ENCODE peak calls at places on chromosomes 6 and 20, in four cellular contexts. L is GM12892, V is GM12891, G is SK-N-SH. I is an unnamed sample.

GRCh38 chr6:148885920-148886845 is 139.4 kb downstream of the UST start:
- DNase-seq in L (no peak), V (no peak), G (no peak), I (no peak)

GRCh38 chr6:105608711-105609374 is 206.0 kb upstream of the PREP start:
- DNase-seq in L (no peak), V (no peak), G (no peak), I (no peak)

GRCh38 chr6:150687508-150687907 is 87.8 kb downstream of the PLEKHG1 start:
- DNase-seq in L (no peak), V (no peak), G (no peak), I (no peak)

GRCh38 chr20:19929749-19930148 is 87.4 kb upstream of the NAA20 start:
- DNase-seq in L (no peak), V (no peak), G (no peak), I (no peak)

GRCh38 chr6:43669922-43670622 is 17.5 kb downstream of the MRPS18A start:
- DNase-seq in L (no peak), V (no peak), G (no peak), I (no peak)

GRCh38 chr6:15299430-15300131 is 53.7 kb downstream of the JARID2 start:
- DNase-seq in L (peak), V (peak), G (no peak), I (peak)

GRCh38 chr6:43798688-43799444 is 28.9 kb downstream of the VEGFA start:
- DNase-seq in L (no peak), V (no peak), G (peak), I (peak)

GRCh38 chr20:32580970-32581838 is 3.9 kb downstream of the NOL4L start:
- DNase-seq in L (no peak), V (no peak), G (peak), I (no peak)

GRCh38 chr6:46015119-46015968 is at the start of gene CLIC5:
- DNase-seq in L (peak), V (peak), G (peak), I (no peak)

GRCh38 chr6:17730078-17730704 is 23.5 kb upstream of the NUP153 start:
- DNase-seq in L (no peak), V (no peak), G (no peak), I (no peak)

GRCh38 chr6:70954750-70955149 is 2.1 kb downstream of the B3GAT2 start:
- DNase-seq in L (no peak), V (no peak), G (no peak), I (no peak)

GRCh38 chr20:51553897-51554504 is 11.5 kb upstream of the NFATC2 start:
- DNase-seq in L (no peak), V (no peak), G (no peak), I (no peak)

GRCh38 chr6:131586544-131586943 is 13.5 kb downstream of the ARG1 start:
- DNase-seq in L (no peak), V (no peak), G (no peak), I (no peak)

GRCh38 chr20:20297752-20298151 is 70.2 kb upstream of the INSM1 start:
- DNase-seq in L (no peak), V (no peak), G (no peak), I (no peak)

DNA sequence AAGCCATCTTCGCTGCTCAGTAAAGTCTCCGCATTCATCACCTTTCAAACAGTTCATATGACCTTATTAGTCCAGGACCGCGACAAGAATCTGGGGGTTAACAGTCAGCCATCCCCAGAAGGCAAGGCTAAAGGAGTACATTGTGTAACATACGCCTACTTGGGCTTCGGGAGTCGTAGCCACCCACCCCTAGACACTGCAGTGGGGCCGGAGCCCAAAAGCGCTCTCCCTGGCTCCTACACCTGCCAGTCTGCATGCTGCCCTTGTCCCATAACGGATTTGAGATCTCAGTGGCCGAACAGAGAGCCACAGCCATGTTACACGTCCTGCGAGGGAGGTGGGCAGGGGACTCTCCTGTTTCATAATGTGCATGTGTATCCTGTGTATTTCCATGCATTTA is 1405.5 kb downstream of the GRIK2 start:
- DNase-seq in L (no peak), V (no peak), G (no peak), I (no peak)
- TF ChIP-seq TAF1 in L (no peak), V (no peak), G (no peak), I (no peak)

GRCh38 chr20:9068896-9069663 is at the start of gene PLCB4:
- DNase-seq in L (no peak), V (no peak), G (peak), I (no peak)
- TF ChIP-seq TAF1 in L (no peak), V (no peak), G (no peak), I (no peak)

GRCh38 chr20:3730803-3731370 is 1.6 kb upstream of the HSPA12B start:
- DNase-seq in L (no peak), V (no peak), G (no peak), I (no peak)

GRCh38 chr20:3731944-3732326 is 550 bp upstream of the HSPA12B start:
- DNase-seq in L (no peak), V (no peak), G (no peak), I (no peak)

GRCh38 chr20:3734111-3734843 is 1.8 kb downstream of the HSPA12B start:
- DNase-seq in L (no peak), V (no peak), G (no peak), I (no peak)

GRCh38 chr20:3733119-3733995 is 872 bp downstream of the HSPA12B start:
- DNase-seq in L (no peak), V (no peak), G (no peak), I (no peak)

GRCh38 chr20:3732327-3733118 is at the start of gene HSPA12B:
- DNase-seq in L (no peak), V (no peak), G (peak), I (no peak)
- TF ChIP-seq TAF1 in L (no peak), V (no peak), G (no peak), I (no peak)

GRCh38 chr6:123547216-123547978 is 89.4 kb downstream of the TRDN start:
- DNase-seq in L (no peak), V (no peak), G (no peak), I (no peak)
- TF ChIP-seq TAF1 in L (no peak), V (no peak), G (no peak), I (no peak)

DNA sequence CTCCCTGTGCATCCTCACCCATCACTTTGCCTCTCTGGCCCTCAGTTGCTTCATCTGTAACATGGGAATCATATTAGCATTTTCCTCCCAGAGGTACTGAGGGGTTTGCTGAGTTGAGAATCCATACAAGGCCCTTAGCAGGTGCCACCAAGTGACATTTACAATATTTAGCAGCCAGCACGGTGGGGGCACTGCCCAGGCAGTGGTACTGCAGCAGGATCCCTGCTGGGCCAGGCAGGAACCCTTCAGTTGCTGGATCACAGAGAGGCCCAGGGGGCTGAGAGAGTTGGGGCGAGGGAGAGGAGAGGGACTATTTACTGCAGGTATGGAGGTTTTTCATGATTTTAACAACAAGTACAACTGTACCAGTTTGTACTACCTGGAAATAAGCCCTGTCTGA is 65.9 kb downstream of the CDH22 start:
- DNase-seq in L (no peak), V (no peak), G (no peak), I (no peak)
- TF ChIP-seq TAF1 in L (no peak), V (no peak), G (no peak), I (no peak)

GRCh38 chr6:52417675-52418111 is 2.4 kb upstream of the EFHC1 start:
- DNase-seq in L (no peak), V (no peak), G (no peak), I (no peak)

GRCh38 chr6:52416629-52417151 is 3.5 kb upstream of the EFHC1 start:
- DNase-seq in L (no peak), V (no peak), G (peak), I (peak)

GRCh38 chr6:52415917-52416628 is 4.1 kb upstream of the EFHC1 start:
- DNase-seq in L (no peak), V (no peak), G (no peak), I (no peak)

GRCh38 chr6:52418606-52419005 is 1.5 kb upstream of the EFHC1 start:
- DNase-seq in L (no peak), V (no peak), G (no peak), I (no peak)

GRCh38 chr6:52415333-52415732 is 4.8 kb upstream of the EFHC1 start:
- DNase-seq in L (no peak), V (no peak), G (no peak), I (no peak)
- TF ChIP-seq TAF1 in L (no peak), V (no peak), G (no peak), I (no peak)